ENCODE peak calls at places on chromosomes 5 and 9, in nine cellular contexts. E, M, N, V, I, A, D, Y and S are unnamed samples.

GRCh38 chr9:133635506-133635902 is 659 bp upstream of the DBH start:
- DNase-seq in E (no peak), M (no peak), N (no peak), V (no peak), I (no peak), A (no peak), D (no peak), Y (no peak), S (no peak)

GRCh38 chr5:132218321-132218720 is 9.3 kb downstream of the P4HA2 start:
- DNase-seq in E (no peak), M (no peak), N (no peak), V (no peak), I (no peak), A (no peak), D (no peak), Y (no peak), S (no peak)

GRCh38 chr5:26945881-26946280 is 92.5 kb downstream of the CDH9 start:
- DNase-seq in E (no peak), M (no peak), N (no peak), V (no peak), I (no peak), A (no peak), D (no peak), Y (no peak), S (no peak)

GRCh38 chr5:178296066-178296465 is 63.5 kb upstream of the PHYKPL start:
- DNase-seq in E (no peak), M (no peak), N (no peak), V (no peak), I (no peak), A (no peak), D (no peak), Y (no peak), S (no peak)

GRCh38 chr5:88263349-88263748 is 5.3 kb downstream of the TMEM161B start:
- DNase-seq in E (no peak), M (no peak), N (no peak), V (no peak), I (no peak), A (no peak), D (no peak), Y (no peak), S (no peak)

GRCh38 chr9:107615325-107615724 is 125.8 kb upstream of the KLF4 start:
- DNase-seq in E (no peak), M (no peak), N (no peak), V (no peak), I (no peak), A (no peak), D (no peak), Y (no peak), S (no peak)

GRCh38 chr9:73537561-73537960 is 385.9 kb downstream of the ANXA1 start:
- DNase-seq in E (no peak), M (no peak), N (no peak), V (no peak), I (no peak), A (no peak), D (no peak), Y (no peak), S (no peak)

GRCh38 chr9:123609844-123610243 is 253.8 kb downstream of the CRB2 start:
- DNase-seq in E (no peak), M (no peak), N (no peak), V (no peak), I (no peak), A (no peak), D (no peak), Y (no peak), S (no peak)

GRCh38 chr5:113489299-113489698 is 1.0 kb upstream of the MCC start:
- DNase-seq in E (no peak), M (no peak), N (no peak), V (peak), I (peak), A (peak), D (peak), Y (no peak), S (no peak)

GRCh38 chr5:761854-762685 is 22.5 kb downstream of the ZDHHC11B start:
- DNase-seq in E (no peak), M (peak), N (no peak), V (peak), I (peak), A (no peak), D (peak), Y (no peak), S (no peak)

GRCh38 chr5:4572297-4572696 is 567.8 kb upstream of the ADAMTS16 start:
- DNase-seq in E (no peak), M (no peak), N (no peak), V (no peak), I (no peak), A (no peak), D (no peak), Y (no peak), S (no peak)

GRCh38 chr9:90870646-90871326 is 69.2 kb downstream of the SYK start:
- DNase-seq in E (peak), M (no peak), N (no peak), V (peak), I (no peak), A (no peak), D (no peak), Y (peak), S (no peak)

GRCh38 chr5:156396063-156396829 is 69.3 kb downstream of the SGCD start:
- DNase-seq in E (no peak), M (no peak), N (no peak), V (no peak), I (no peak), A (peak), D (no peak), Y (no peak), S (no peak)

GRCh38 chr5:43615445-43616184 is 12.6 kb downstream of the NNT start:
- DNase-seq in E (no peak), M (no peak), N (no peak), V (no peak), I (no peak), A (no peak), D (no peak), Y (no peak), S (no peak)

GRCh38 chr9:107309271-107309670 is 26.2 kb downstream of the RAD23B start:
- DNase-seq in E (no peak), M (no peak), N (no peak), V (no peak), I (no peak), A (no peak), D (no peak), Y (no peak), S (no peak)

GRCh38 chr5:142748132-142748531 is 22.0 kb upstream of the ARHGAP26 start:
- DNase-seq in E (no peak), M (no peak), N (no peak), V (no peak), I (no peak), A (no peak), D (no peak), Y (no peak), S (no peak)

GRCh38 chr5:141910271-141910673 is 13.4 kb upstream of the DELE1 start:
- DNase-seq in E (no peak), M (no peak), N (no peak), V (no peak), I (no peak), A (no peak), D (peak), Y (no peak), S (no peak)

GRCh38 chr5:157594237-157594636 is 18.7 kb upstream of the ADAM19 start:
- DNase-seq in E (no peak), M (no peak), N (no peak), V (no peak), I (no peak), A (no peak), D (no peak), Y (no peak), S (no peak)

GRCh38 chr9:96217358-96217755 is 84.6 kb downstream of the HSD17B3 start:
- DNase-seq in E (no peak), M (no peak), N (no peak), V (no peak), I (peak), A (no peak), D (no peak), Y (peak), S (no peak)

GRCh38 chr5:73812962-73813588 is 187.1 kb downstream of the ARHGEF28 start:
- DNase-seq in E (no peak), M (no peak), N (no peak), V (no peak), I (no peak), A (no peak), D (no peak), Y (peak), S (no peak)

GRCh38 chr9:104740596-104740995 is 6.9 kb upstream of the NIPSNAP3A start:
- DNase-seq in E (no peak), M (no peak), N (no peak), V (no peak), I (no peak), A (no peak), D (peak), Y (no peak), S (no peak)

GRCh38 chr5:65858316-65858715 is 68.1 kb upstream of the ERBIN start:
- DNase-seq in E (no peak), M (no peak), N (no peak), V (no peak), I (no peak), A (no peak), D (no peak), Y (no peak), S (no peak)

GRCh38 chr5:155303134-155303533 is 289.6 kb downstream of the KIF4B start:
- DNase-seq in E (no peak), M (no peak), N (no peak), V (no peak), I (no peak), A (no peak), D (no peak), Y (no peak), S (no peak)

GRCh38 chr5:72210913-72211670 is 103.8 kb downstream of the MAP1B start:
- DNase-seq in E (no peak), M (no peak), N (no peak), V (no peak), I (peak), A (peak), D (peak), Y (peak), S (peak)

GRCh38 chr5:149210968-149211495 is 60.6 kb upstream of the AFAP1L1 start:
- DNase-seq in E (no peak), M (no peak), N (no peak), V (no peak), I (no peak), A (no peak), D (no peak), Y (no peak), S (no peak)

GRCh38 chr5:142821733-142822487 is 51.7 kb downstream of the ARHGAP26 start:
- DNase-seq in E (no peak), M (no peak), N (no peak), V (no peak), I (no peak), A (peak), D (peak), Y (no peak), S (no peak)

GRCh38 chr9:131651599-131651998 is 88.3 kb downstream of the RAPGEF1 start:
- DNase-seq in E (no peak), M (no peak), N (no peak), V (no peak), I (no peak), A (no peak), D (no peak), Y (no peak), S (no peak)

GRCh38 chr5:136000937-136001336 is 27.9 kb upstream of the TGFBI start:
- DNase-seq in E (no peak), M (no peak), N (no peak), V (no peak), I (no peak), A (no peak), D (no peak), Y (no peak), S (no peak)

GRCh38 chr5:154038241-154038603 is 488 bp downstream of the FAM114A2 start:
- DNase-seq in E (no peak), M (no peak), N (peak), V (peak), I (peak), A (no peak), D (peak), Y (peak), S (peak)

GRCh38 chr9:111914749-111915424 is 18.3 kb downstream of the UGCG start:
- DNase-seq in E (no peak), M (no peak), N (no peak), V (no peak), I (no peak), A (no peak), D (no peak), Y (no peak), S (no peak)

GRCh38 chr9:99822096-99822595 is 461 bp downstream of the NR4A3 start:
- DNase-seq in E (peak), M (no peak), N (no peak), V (no peak), I (no peak), A (peak), D (no peak), Y (peak), S (no peak)